ENCODE peak calls at places on chromosome 2, in ten cellular contexts. One of them, this sample, is unnamed.

GRCh38 chr2:188610827-188611226 is 319.2 kb downstream of the GULP1 start:
- DNase-seq in adrenal gland: no peak
- DNase-seq in colonic mucosa: no peak
- DNase-seq in GM06990: no peak
- DNase-seq in OCI-LY7: no peak
- DNase-seq in heart left ventricle: no peak
- DNase-seq in AG04450: no peak
- DNase-seq in heart right ventricle: no peak
- DNase-seq in right cardiac atrium: no peak
- DNase-seq in AG10803: peak
- DNase-seq in this sample: no peak

GRCh38 chr2:30031184-30031583 is 109.8 kb upstream of the ALK start:
- DNase-seq in adrenal gland: no peak
- DNase-seq in colonic mucosa: no peak
- DNase-seq in GM06990: no peak
- DNase-seq in OCI-LY7: no peak
- DNase-seq in heart left ventricle: no peak
- DNase-seq in AG04450: no peak
- DNase-seq in heart right ventricle: no peak
- DNase-seq in right cardiac atrium: no peak
- DNase-seq in AG10803: no peak
- DNase-seq in this sample: no peak

GRCh38 chr2:9001229-9001628 is 2.3 kb downstream of the MBOAT2 start:
- DNase-seq in adrenal gland: no peak
- DNase-seq in colonic mucosa: peak
- DNase-seq in GM06990: no peak
- DNase-seq in OCI-LY7: no peak
- DNase-seq in heart left ventricle: no peak
- DNase-seq in AG04450: no peak
- DNase-seq in heart right ventricle: no peak
- DNase-seq in right cardiac atrium: no peak
- DNase-seq in AG10803: no peak
- DNase-seq in this sample: peak

GRCh38 chr2:234363011-234363487 is 133.8 kb downstream of the ARL4C start:
- DNase-seq in adrenal gland: no peak
- DNase-seq in colonic mucosa: no peak
- DNase-seq in GM06990: no peak
- DNase-seq in OCI-LY7: no peak
- DNase-seq in heart left ventricle: no peak
- DNase-seq in AG04450: no peak
- DNase-seq in heart right ventricle: no peak
- DNase-seq in right cardiac atrium: no peak
- DNase-seq in AG10803: peak
- DNase-seq in this sample: no peak

GRCh38 chr2:85525029-85525428 is 13.9 kb upstream of the MAT2A start:
- DNase-seq in adrenal gland: no peak
- DNase-seq in colonic mucosa: no peak
- DNase-seq in GM06990: no peak
- DNase-seq in OCI-LY7: no peak
- DNase-seq in heart left ventricle: no peak
- DNase-seq in AG04450: no peak
- DNase-seq in heart right ventricle: no peak
- DNase-seq in right cardiac atrium: no peak
- DNase-seq in AG10803: no peak
- DNase-seq in this sample: no peak

GRCh38 chr2:215171826-215172225 is 33.4 kb upstream of the ABCA12 start:
- DNase-seq in adrenal gland: no peak
- DNase-seq in colonic mucosa: no peak
- DNase-seq in GM06990: no peak
- DNase-seq in OCI-LY7: no peak
- DNase-seq in heart left ventricle: no peak
- DNase-seq in AG04450: no peak
- DNase-seq in heart right ventricle: no peak
- DNase-seq in right cardiac atrium: no peak
- DNase-seq in AG10803: no peak
- DNase-seq in this sample: no peak

GRCh38 chr2:174971868-174972781 is 33.1 kb downstream of the CHN1 start:
- DNase-seq in adrenal gland: no peak
- DNase-seq in colonic mucosa: peak
- DNase-seq in GM06990: no peak
- DNase-seq in OCI-LY7: no peak
- DNase-seq in heart left ventricle: peak
- DNase-seq in AG04450: peak
- DNase-seq in heart right ventricle: no peak
- DNase-seq in right cardiac atrium: no peak
- DNase-seq in AG10803: peak
- DNase-seq in this sample: peak

GRCh38 chr2:219124379-219125110 is 36.1 kb downstream of the NHEJ1 start:
- DNase-seq in adrenal gland: peak
- DNase-seq in colonic mucosa: peak
- DNase-seq in GM06990: no peak
- DNase-seq in OCI-LY7: no peak
- DNase-seq in heart left ventricle: no peak
- DNase-seq in AG04450: no peak
- DNase-seq in heart right ventricle: no peak
- DNase-seq in right cardiac atrium: peak
- DNase-seq in AG10803: peak
- DNase-seq in this sample: peak

GRCh38 chr2:234998404-234999211 is 46.8 kb downstream of the SH3BP4 start:
- DNase-seq in adrenal gland: no peak
- DNase-seq in colonic mucosa: no peak
- DNase-seq in GM06990: no peak
- DNase-seq in OCI-LY7: no peak
- DNase-seq in heart left ventricle: no peak
- DNase-seq in AG04450: no peak
- DNase-seq in heart right ventricle: no peak
- DNase-seq in right cardiac atrium: peak
- DNase-seq in AG10803: no peak
- DNase-seq in this sample: no peak

GRCh38 chr2:37156071-37156856 is 516 bp downstream of the EIF2AK2 start:
- DNase-seq in adrenal gland: peak
- DNase-seq in colonic mucosa: peak
- DNase-seq in GM06990: peak
- DNase-seq in OCI-LY7: peak
- DNase-seq in heart left ventricle: peak
- DNase-seq in AG04450: no peak
- DNase-seq in heart right ventricle: peak
- DNase-seq in right cardiac atrium: peak
- DNase-seq in AG10803: peak
- DNase-seq in this sample: peak

GRCh38 chr2:188378551-188378950 is 86.9 kb downstream of the GULP1 start:
- DNase-seq in adrenal gland: no peak
- DNase-seq in colonic mucosa: no peak
- DNase-seq in GM06990: no peak
- DNase-seq in OCI-LY7: no peak
- DNase-seq in heart left ventricle: no peak
- DNase-seq in AG04450: no peak
- DNase-seq in heart right ventricle: no peak
- DNase-seq in right cardiac atrium: no peak
- DNase-seq in AG10803: no peak
- DNase-seq in this sample: no peak

GRCh38 chr2:237669628-237670351 is 42.4 kb downstream of the LRRFIP1 start:
- DNase-seq in adrenal gland: peak
- DNase-seq in colonic mucosa: peak
- DNase-seq in GM06990: peak
- DNase-seq in OCI-LY7: peak
- DNase-seq in heart left ventricle: peak
- DNase-seq in AG04450: peak
- DNase-seq in heart right ventricle: peak
- DNase-seq in right cardiac atrium: peak
- DNase-seq in AG10803: peak
- DNase-seq in this sample: peak

GRCh38 chr2:238919307-238919706 is 71.4 kb downstream of the TWIST2 start:
- DNase-seq in adrenal gland: no peak
- DNase-seq in colonic mucosa: no peak
- DNase-seq in GM06990: no peak
- DNase-seq in OCI-LY7: no peak
- DNase-seq in heart left ventricle: no peak
- DNase-seq in AG04450: no peak
- DNase-seq in heart right ventricle: no peak
- DNase-seq in right cardiac atrium: no peak
- DNase-seq in AG10803: no peak
- DNase-seq in this sample: no peak

GRCh38 chr2:110858993-110859770 is 126.8 kb downstream of the ACOXL start:
- DNase-seq in adrenal gland: no peak
- DNase-seq in colonic mucosa: no peak
- DNase-seq in GM06990: no peak
- DNase-seq in OCI-LY7: peak
- DNase-seq in heart left ventricle: no peak
- DNase-seq in AG04450: no peak
- DNase-seq in heart right ventricle: no peak
- DNase-seq in right cardiac atrium: no peak
- DNase-seq in AG10803: no peak
- DNase-seq in this sample: no peak

GRCh38 chr2:46434851-46435273 is 44.5 kb upstream of the TMEM247 start:
- DNase-seq in adrenal gland: no peak
- DNase-seq in colonic mucosa: no peak
- DNase-seq in GM06990: no peak
- DNase-seq in OCI-LY7: no peak
- DNase-seq in heart left ventricle: no peak
- DNase-seq in AG04450: peak
- DNase-seq in heart right ventricle: no peak
- DNase-seq in right cardiac atrium: no peak
- DNase-seq in AG10803: peak
- DNase-seq in this sample: peak

DNA sequence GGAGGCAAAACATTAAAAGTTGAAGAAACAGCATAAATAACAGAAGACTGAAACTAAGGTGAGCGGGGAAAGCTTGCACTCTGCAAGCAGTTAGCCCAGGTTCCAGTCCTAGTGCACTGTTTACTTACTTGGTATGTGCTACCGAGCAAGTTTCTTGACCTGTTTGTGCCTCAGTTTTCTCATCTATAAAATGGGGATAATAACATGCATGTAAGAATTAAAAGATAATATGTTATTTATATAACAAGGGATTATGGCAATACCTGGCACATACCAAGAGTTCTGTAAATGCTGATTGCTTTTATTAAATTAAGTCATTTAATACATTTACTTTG is 37.1 kb upstream of the IKZF2 start:
- DNase-seq in adrenal gland: no peak
- DNase-seq in colonic mucosa: no peak
- DNase-seq in GM06990: no peak
- DNase-seq in OCI-LY7: no peak
- DNase-seq in heart left ventricle: no peak
- DNase-seq in AG04450: no peak
- DNase-seq in heart right ventricle: no peak
- DNase-seq in right cardiac atrium: no peak
- DNase-seq in AG10803: no peak
- DNase-seq in this sample: no peak
- H3K4me3 ChIP-seq in adrenal gland: no peak
- H3K4me3 ChIP-seq in colonic mucosa: no peak
- H3K4me3 ChIP-seq in GM06990: no peak
- H3K4me3 ChIP-seq in OCI-LY7: no peak
- H3K4me3 ChIP-seq in heart left ventricle: no peak
- H3K4me3 ChIP-seq in AG04450: no peak
- H3K4me3 ChIP-seq in heart right ventricle: no peak
- H3K4me3 ChIP-seq in right cardiac atrium: no peak
- H3K4me3 ChIP-seq in AG10803: peak
- H3K4me3 ChIP-seq in this sample: no peak

DNA sequence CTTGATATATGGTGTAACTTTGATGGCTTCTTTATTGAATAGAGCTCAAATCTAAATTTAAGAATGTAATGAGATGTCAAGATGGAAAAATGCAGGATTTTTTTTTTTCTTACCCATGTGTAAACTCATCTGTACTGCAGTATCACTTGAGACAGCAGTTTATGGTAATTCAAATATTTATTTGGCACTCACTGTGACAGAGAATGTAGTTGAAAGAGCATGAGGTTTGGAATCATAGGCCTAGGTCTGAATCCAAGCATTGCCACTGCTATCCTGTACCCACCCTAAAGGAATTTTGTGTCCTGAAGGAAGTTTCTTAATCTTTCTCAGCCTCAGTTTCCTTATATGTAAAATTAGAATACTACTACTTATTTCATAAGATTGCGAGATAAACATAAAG is 3.8 kb downstream of the CREB1 start:
- DNase-seq in adrenal gland: no peak
- DNase-seq in colonic mucosa: no peak
- DNase-seq in GM06990: no peak
- DNase-seq in OCI-LY7: no peak
- DNase-seq in heart left ventricle: no peak
- DNase-seq in AG04450: no peak
- DNase-seq in heart right ventricle: no peak
- DNase-seq in right cardiac atrium: no peak
- DNase-seq in AG10803: no peak
- DNase-seq in this sample: no peak
- H3K4me3 ChIP-seq in adrenal gland: no peak
- H3K4me3 ChIP-seq in colonic mucosa: no peak
- H3K4me3 ChIP-seq in GM06990: peak
- H3K4me3 ChIP-seq in OCI-LY7: peak
- H3K4me3 ChIP-seq in heart left ventricle: no peak
- H3K4me3 ChIP-seq in AG04450: no peak
- H3K4me3 ChIP-seq in heart right ventricle: no peak
- H3K4me3 ChIP-seq in right cardiac atrium: no peak
- H3K4me3 ChIP-seq in AG10803: no peak
- H3K4me3 ChIP-seq in this sample: no peak

DNA sequence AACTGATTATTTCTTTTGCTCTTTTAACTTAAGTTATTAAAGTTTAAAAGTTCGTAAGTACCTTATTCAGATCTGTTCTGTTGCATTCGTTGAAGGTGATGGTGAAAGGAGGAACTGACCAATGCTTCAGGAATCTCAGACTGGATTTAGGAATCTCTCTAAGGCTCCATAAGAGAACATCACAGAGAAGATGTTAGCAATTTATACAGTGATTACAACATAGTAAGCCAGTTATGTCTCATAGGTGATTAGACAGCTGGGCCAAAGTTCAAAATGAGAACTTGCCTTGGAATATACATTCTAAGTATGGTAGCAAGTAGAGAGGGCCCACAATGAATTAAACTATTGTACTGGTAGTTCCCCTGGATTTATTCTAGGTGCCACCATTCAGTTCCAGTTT is 3.2 kb downstream of the MARS2 start:
- DNase-seq in adrenal gland: no peak
- DNase-seq in colonic mucosa: no peak
- DNase-seq in GM06990: no peak
- DNase-seq in OCI-LY7: no peak
- DNase-seq in heart left ventricle: no peak
- DNase-seq in AG04450: peak
- DNase-seq in heart right ventricle: no peak
- DNase-seq in right cardiac atrium: no peak
- DNase-seq in AG10803: peak
- DNase-seq in this sample: peak
- H3K4me3 ChIP-seq in adrenal gland: no peak
- H3K4me3 ChIP-seq in colonic mucosa: no peak
- H3K4me3 ChIP-seq in GM06990: peak
- H3K4me3 ChIP-seq in OCI-LY7: peak
- H3K4me3 ChIP-seq in heart left ventricle: no peak
- H3K4me3 ChIP-seq in AG04450: peak
- H3K4me3 ChIP-seq in heart right ventricle: peak
- H3K4me3 ChIP-seq in right cardiac atrium: no peak
- H3K4me3 ChIP-seq in AG10803: no peak
- H3K4me3 ChIP-seq in this sample: peak

DNA sequence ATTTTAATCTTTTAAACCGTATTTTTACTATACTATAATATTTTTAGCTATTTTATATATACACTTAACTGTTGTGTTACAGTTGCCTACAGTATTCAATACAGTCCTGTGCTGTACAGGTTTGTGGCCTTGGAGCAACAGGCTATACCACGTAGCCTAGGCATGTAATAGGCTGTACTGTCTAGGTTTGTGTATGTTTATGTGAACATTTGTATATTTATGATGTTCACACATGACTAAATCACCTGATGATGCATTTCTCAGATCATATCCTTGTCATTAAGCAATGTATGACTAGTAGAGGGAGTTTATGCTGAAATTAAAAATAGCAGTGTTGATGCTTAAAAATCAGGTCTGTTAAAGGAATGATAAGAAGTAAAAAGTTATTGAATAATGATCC is 92.3 kb upstream of the RANBP2 start:
- DNase-seq in adrenal gland: no peak
- DNase-seq in colonic mucosa: no peak
- DNase-seq in GM06990: no peak
- DNase-seq in OCI-LY7: no peak
- DNase-seq in heart left ventricle: no peak
- DNase-seq in AG04450: no peak
- DNase-seq in heart right ventricle: no peak
- DNase-seq in right cardiac atrium: no peak
- DNase-seq in AG10803: no peak
- DNase-seq in this sample: no peak
- H3K4me3 ChIP-seq in adrenal gland: no peak
- H3K4me3 ChIP-seq in colonic mucosa: no peak
- H3K4me3 ChIP-seq in GM06990: no peak
- H3K4me3 ChIP-seq in OCI-LY7: peak
- H3K4me3 ChIP-seq in heart left ventricle: no peak
- H3K4me3 ChIP-seq in AG04450: no peak
- H3K4me3 ChIP-seq in heart right ventricle: no peak
- H3K4me3 ChIP-seq in right cardiac atrium: no peak
- H3K4me3 ChIP-seq in AG10803: no peak
- H3K4me3 ChIP-seq in this sample: no peak

This sample was measured in brain microvascular endothelial cell.